ENCODE peak calls at places on chromosome 5, in seven cellular contexts. H is fibroblast of lung, K is LNCaP clone FGC, X is HL-60, T is heart left ventricle, F is lower lobe of right lung, C is adrenal gland. I is an unnamed sample.

GRCh38 chr5:55582256-55582655 is 47.5 kb upstream of the PLPP1 start:
- DNase-seq in H (no peak), K (no peak), X (no peak), T (no peak), F (no peak), C (no peak), I (peak)

GRCh38 chr5:170503970-170504525 is at the start of gene KCNIP1:
- DNase-seq in H (peak), K (no peak), X (no peak), T (no peak), F (no peak), C (peak), I (no peak)

GRCh38 chr5:1907616-1908015 is 24.9 kb upstream of the IRX4 start:
- DNase-seq in H (no peak), K (no peak), X (no peak), T (no peak), F (no peak), C (no peak), I (no peak)

GRCh38 chr5:35908814-35909213 is 29.6 kb downstream of the CAPSL start:
- DNase-seq in H (no peak), K (no peak), X (no peak), T (no peak), F (no peak), C (no peak), I (no peak)

GRCh38 chr5:126676195-126676624 is 75.5 kb downstream of the PHAX start:
- DNase-seq in H (peak), K (peak), X (peak), T (no peak), F (no peak), C (peak), I (peak)

GRCh38 chr5:38403407-38403806 is 145.0 kb downstream of the EGFLAM start:
- DNase-seq in H (peak), K (no peak), X (no peak), T (no peak), F (no peak), C (no peak), I (no peak)

GRCh38 chr5:137563646-137564474 is 64.7 kb upstream of the SPOCK1 start:
- DNase-seq in H (peak), K (no peak), X (peak), T (peak), F (no peak), C (no peak), I (no peak)

GRCh38 chr5:154590093-154590724 is 112.2 kb upstream of the HAND1 start:
- DNase-seq in H (no peak), K (no peak), X (no peak), T (no peak), F (no peak), C (no peak), I (no peak)

GRCh38 chr5:176774216-176775171 is 35.9 kb upstream of the UNC5A start:
- DNase-seq in H (no peak), K (no peak), X (no peak), T (no peak), F (no peak), C (no peak), I (no peak)

GRCh38 chr5:149611327-149611726 is 30.0 kb downstream of the ARHGEF37 start:
- DNase-seq in H (peak), K (no peak), X (no peak), T (peak), F (no peak), C (no peak), I (no peak)

GRCh38 chr5:58458851-58459275 is 1.0 kb downstream of the PLK2 start:
- DNase-seq in H (peak), K (no peak), X (no peak), T (no peak), F (no peak), C (no peak), I (no peak)

GRCh38 chr5:158380661-158381060 is 521.7 kb upstream of the CLINT1 start:
- DNase-seq in H (no peak), K (no peak), X (no peak), T (no peak), F (no peak), C (no peak), I (no peak)

GRCh38 chr5:67806647-67807046 is 408.9 kb upstream of the PIK3R1 start:
- DNase-seq in H (no peak), K (no peak), X (no peak), T (no peak), F (no peak), C (no peak), I (no peak)

GRCh38 chr5:9829621-9830020 is 199.5 kb upstream of the TAS2R1 start:
- DNase-seq in H (peak), K (no peak), X (no peak), T (no peak), F (no peak), C (no peak), I (no peak)

GRCh38 chr5:138990986-138991645 is 116.0 kb upstream of the LRRTM2 start:
- DNase-seq in H (no peak), K (no peak), X (no peak), T (no peak), F (no peak), C (peak), I (no peak)

GRCh38 chr5:172106511-172107356 is 81.3 kb downstream of the STK10 start:
- DNase-seq in H (no peak), K (no peak), X (peak), T (no peak), F (peak), C (peak), I (peak)

GRCh38 chr5:149938791-149939358 is 5.7 kb downstream of the PDE6A start:
- DNase-seq in H (peak), K (no peak), X (peak), T (no peak), F (no peak), C (peak), I (no peak)

GRCh38 chr5:116502616-116503015 is 72.0 kb downstream of the SEMA6A start:
- DNase-seq in H (peak), K (no peak), X (no peak), T (no peak), F (no peak), C (peak), I (no peak)

GRCh38 chr5:39201160-39201794 is 18.1 kb downstream of the FYB1 start:
- DNase-seq in H (no peak), K (no peak), X (no peak), T (no peak), F (no peak), C (no peak), I (no peak)

GRCh38 chr5:73444499-73445432 is 3.8 kb downstream of the FOXD1 start:
- DNase-seq in H (peak), K (no peak), X (no peak), T (no peak), F (no peak), C (no peak), I (no peak)

GRCh38 chr5:84715087-84715486 is 330.4 kb upstream of the EDIL3 start:
- DNase-seq in H (no peak), K (no peak), X (no peak), T (no peak), F (no peak), C (no peak), I (no peak)

GRCh38 chr5:143057580-143057999 is 287.4 kb downstream of the ARHGAP26 start:
- DNase-seq in H (peak), K (no peak), X (peak), T (no peak), F (no peak), C (no peak), I (peak)

GRCh38 chr5:79464695-79465332 is 49.1 kb downstream of the HOMER1 start:
- DNase-seq in H (no peak), K (peak), X (no peak), T (no peak), F (no peak), C (no peak), I (peak)

GRCh38 chr5:16061163-16061562 is 118.4 kb downstream of the MARCHF11 start:
- DNase-seq in H (no peak), K (no peak), X (no peak), T (no peak), F (no peak), C (no peak), I (no peak)

GRCh38 chr5:115324021-115324420 is 27.6 kb upstream of the CCDC112 start:
- DNase-seq in H (peak), K (no peak), X (no peak), T (no peak), F (no peak), C (no peak), I (no peak)

GRCh38 chr5:55823151-55823796 is 27.9 kb upstream of the IL31RA start:
- DNase-seq in H (no peak), K (peak), X (no peak), T (no peak), F (no peak), C (no peak), I (no peak)

GRCh38 chr5:119470851-119471451 is 18.7 kb downstream of the HSD17B4 start:
- DNase-seq in H (peak), K (peak), X (peak), T (no peak), F (no peak), C (no peak), I (peak)

GRCh38 chr5:42648910-42649309 is 107.7 kb upstream of the CCDC152 start:
- DNase-seq in H (no peak), K (no peak), X (no peak), T (no peak), F (no peak), C (no peak), I (no peak)

GRCh38 chr5:134436523-134437339 is 25.1 kb upstream of the CDKN2AIPNL start:
- DNase-seq in H (peak), K (peak), X (peak), T (peak), F (peak), C (peak), I (peak)

GRCh38 chr5:141172381-141173204 is at the start of gene PCDHB7:
- DNase-seq in H (peak), K (no peak), X (no peak), T (no peak), F (no peak), C (no peak), I (no peak)

GRCh38 chr5:37187465-37187977 is 61.7 kb downstream of the CPLANE1 start:
- DNase-seq in H (no peak), K (no peak), X (no peak), T (no peak), F (no peak), C (no peak), I (no peak)

GRCh38 chr5:172266071-172266675 is 17.4 kb downstream of the UBTD2 start:
- DNase-seq in H (peak), K (no peak), X (no peak), T (no peak), F (no peak), C (no peak), I (no peak)

GRCh38 chr5:116404792-116405191 is 169.8 kb downstream of the SEMA6A start:
- DNase-seq in H (no peak), K (no peak), X (no peak), T (no peak), F (no peak), C (no peak), I (no peak)

GRCh38 chr5:95725071-95725820 is 5.9 kb upstream of the RHOBTB3 start:
- DNase-seq in H (peak), K (no peak), X (no peak), T (no peak), F (no peak), C (no peak), I (no peak)

GRCh38 chr5:7050986-7051385 is 337.8 kb downstream of the TENT4A start:
- DNase-seq in H (no peak), K (no peak), X (no peak), T (no peak), F (no peak), C (no peak), I (no peak)

GRCh38 chr5:172721455-172722308 is 49.3 kb downstream of the DUSP1 start:
- DNase-seq in H (peak), K (no peak), X (no peak), T (no peak), F (no peak), C (no peak), I (no peak)

GRCh38 chr5:149355688-149356087 is 2.2 kb upstream of the PCYOX1L start:
- DNase-seq in H (no peak), K (no peak), X (no peak), T (no peak), F (no peak), C (no peak), I (no peak)

GRCh38 chr5:68454766-68455165 is 239.2 kb downstream of the PIK3R1 start:
- DNase-seq in H (peak), K (no peak), X (no peak), T (no peak), F (no peak), C (no peak), I (no peak)

GRCh38 chr5:165460911-165461310 is 1955.5 kb downstream of the MAT2B start:
- DNase-seq in H (peak), K (no peak), X (no peak), T (no peak), F (no peak), C (no peak), I (no peak)

GRCh38 chr5:5270958-5271605 is 131.0 kb downstream of the ADAMTS16 start:
- DNase-seq in H (peak), K (no peak), X (no peak), T (peak), F (peak), C (peak), I (no peak)
- TF ChIP-seq CTCF in H (no peak), K (no peak), X (no peak), T (no peak), F (no peak), C (no peak), I (no peak)

DNA sequence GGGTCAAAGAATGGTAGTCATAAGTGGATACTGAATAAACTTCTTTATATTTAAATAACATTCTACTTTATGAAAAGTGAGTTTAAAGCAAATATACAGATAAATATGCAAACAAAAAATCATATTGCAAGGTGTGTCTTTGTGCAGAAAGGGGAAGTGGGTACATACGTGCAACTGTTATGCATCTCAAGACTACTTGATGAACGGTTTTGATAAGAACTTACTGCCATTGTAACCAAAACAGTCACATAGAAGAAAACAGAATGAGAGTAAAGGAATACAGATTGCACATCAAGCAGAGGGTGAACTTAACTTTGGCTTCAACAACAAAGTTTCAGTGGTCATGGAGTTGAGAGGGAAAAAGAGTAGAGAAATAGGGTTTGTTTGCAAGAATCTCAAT is 9.9 kb downstream of the CAMK4 start:
- DNase-seq in H (no peak), K (no peak), X (no peak), T (no peak), F (no peak), C (no peak), I (peak)
- H3K4me3 ChIP-seq in H (no peak), K (no peak), X (no peak), T (no peak), F (no peak), C (no peak), I (no peak)

GRCh38 chr5:156936972-156937371 is 26.1 kb downstream of the TIMD4 start:
- DNase-seq in H (no peak), K (no peak), X (no peak), T (no peak), F (no peak), C (no peak), I (no peak)
- TF ChIP-seq CTCF in H (no peak), K (no peak), X (no peak), T (no peak), F (no peak), C (no peak), I (no peak)

GRCh38 chr5:178432421-178433272 is 157.5 kb downstream of the COL23A1 start:
- DNase-seq in H (no peak), K (no peak), X (no peak), T (no peak), F (no peak), C (no peak), I (no peak)
- H3K4me3 ChIP-seq in H (no peak), K (no peak), X (no peak), T (no peak), F (no peak), C (no peak), I (no peak)

DNA sequence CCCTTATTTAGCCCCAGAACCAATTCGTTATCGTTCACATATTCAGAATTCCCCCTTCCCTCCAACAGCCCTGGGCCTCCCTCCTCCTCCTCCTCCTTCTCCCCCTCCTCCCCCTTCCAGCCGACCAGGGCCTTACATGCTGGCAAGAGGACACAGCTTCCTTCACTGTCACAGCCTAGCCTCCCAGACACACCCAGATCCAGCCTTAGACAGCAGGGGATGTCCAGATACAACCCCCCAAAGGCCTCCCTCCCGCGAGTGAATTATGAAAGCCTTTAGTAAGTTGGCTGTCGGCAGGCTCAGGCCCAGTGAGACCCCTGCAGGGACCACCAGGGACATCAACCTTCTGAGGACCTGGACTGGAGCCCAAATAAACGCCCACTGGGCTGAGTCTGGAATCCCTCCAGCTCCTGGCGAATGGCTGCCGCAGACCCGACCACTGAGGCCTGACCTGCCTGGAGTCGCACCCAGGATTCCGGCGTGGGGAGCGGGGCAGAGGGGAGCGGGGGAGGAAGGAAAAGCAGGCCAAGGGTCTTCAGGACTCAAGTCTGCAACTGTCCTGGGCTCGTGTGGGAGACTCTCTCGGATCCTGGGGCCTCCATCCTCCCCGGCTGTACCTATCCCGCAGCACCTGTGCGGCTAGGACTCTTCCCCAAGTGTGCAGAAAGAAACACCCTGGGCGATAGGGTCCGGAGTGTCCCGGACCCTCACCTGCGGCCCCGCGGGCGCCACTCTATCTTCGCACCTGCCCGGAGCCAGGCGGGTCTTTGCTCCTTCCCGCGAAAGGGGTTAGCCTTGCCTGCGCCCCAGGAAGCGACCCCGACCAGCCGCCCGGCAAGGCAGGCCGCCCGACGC is 735 bp downstream of the SEPTIN8 start:
- DNase-seq in H (peak), K (no peak), X (no peak), T (peak), F (no peak), C (no peak), I (no peak)
- TF ChIP-seq CTCF in H (no peak), K (no peak), X (no peak), T (no peak), F (no peak), C (no peak), I (no peak)

DNA sequence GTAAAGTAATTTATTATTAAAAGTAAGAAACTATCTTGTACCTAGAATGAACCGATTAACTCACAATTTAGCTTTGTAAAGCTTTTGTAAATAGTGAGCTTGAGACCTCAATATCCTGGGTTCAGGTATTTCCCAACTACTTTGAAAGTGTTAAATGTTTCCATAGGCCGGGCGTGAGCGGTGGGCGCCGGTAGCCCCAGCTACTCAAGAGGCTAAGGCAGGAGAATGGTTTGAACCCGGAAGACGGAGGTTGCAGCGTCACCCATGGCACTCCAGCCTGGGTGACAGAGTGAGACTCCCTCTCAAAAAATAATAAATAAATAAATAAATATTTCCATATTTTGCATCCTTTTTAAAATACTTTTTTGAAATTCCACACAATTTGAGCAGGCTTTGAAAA is 1.5 kb upstream of the ANKH start:
- DNase-seq in H (no peak), K (no peak), X (no peak), T (no peak), F (no peak), C (no peak), I (no peak)
- H3K4me3 ChIP-seq in H (no peak), K (no peak), X (no peak), T (peak), F (peak), C (no peak), I (no peak)